ENCODE peak calls at places on chromosomes 1 and 21, in nine cellular contexts. K is right lobe of liver; Z is cardiac muscle cell; H is iris pigment epithelial cell; U is bronchial epithelial cell; S is activated CD4-positive, alpha-beta T cell treated with anti-CD3 and anti-CD28 coated beads, Interleukin-2, amount 10 ng/mL, durations not matched to agents 7 days and 5 days; I is NCI-H1092 treated with DMSO at 0.1 percent for 48 hours; C is left lobe of liver; R is fibroblast of lung. V is an unnamed sample.

GRCh38 chr1:88016947-88017346 is 667.1 kb upstream of the PKN2 start:
- DNase-seq in R (no peak), S (no peak), Z (no peak), I (no peak), H (no peak), C (no peak), U (no peak), K (no peak), V (no peak)

GRCh38 chr21:44043613-44044012 is 31.5 kb downstream of the TRAPPC10 start:
- DNase-seq in R (no peak), H (no peak), S (no peak), U (no peak), Z (no peak), C (no peak), I (no peak), K (no peak), V (no peak)

GRCh38 chr1:112396668-112397025 is 633 bp downstream of the CTTNBP2NL start:
- DNase-seq in U (peak; percentile 30), C (no peak), K (no peak), H (peak; percentile 40), Z (peak; percentile 40), I (peak; percentile 33), S (no peak), R (peak; percentile 32), V (no peak)

GRCh38 chr1:25117233-25117823 is 115.0 kb downstream of the SYF2 start:
- DNase-seq in R (no peak), I (peak; percentile 12), C (no peak), U (peak; percentile 26), K (no peak), Z (no peak), S (peak; percentile 27), H (no peak), V (no peak)

GRCh38 chr1:19057784-19058475 is 101.5 kb upstream of the IFFO2 start:
- DNase-seq in U (no peak), Z (no peak), H (no peak), R (no peak), I (no peak), S (no peak), C (no peak), K (no peak), V (no peak)

GRCh38 chr1:55049914-55050278 is 10.5 kb downstream of the PCSK9 start:
- DNase-seq in Z (no peak), I (peak; percentile 36), R (peak; percentile 62), C (peak; percentile 88), K (peak; percentile 92), S (no peak), U (no peak), H (peak; percentile 58), V (no peak)

GRCh38 chr1:167592475-167592874 is 37.6 kb upstream of the RCSD1 start:
- DNase-seq in I (no peak), U (no peak), C (no peak), R (no peak), Z (no peak), H (no peak), K (no peak), S (no peak), V (no peak)

GRCh38 chr1:228465571-228466146 is 21.5 kb upstream of the RNF187 start:
- DNase-seq in I (no peak), H (no peak), R (no peak), K (no peak), U (no peak), S (peak; percentile 52), C (no peak), Z (no peak), V (no peak)

GRCh38 chr1:167533851-167534300 is 15.5 kb upstream of the CD247 start:
- DNase-seq in C (peak; percentile 75), R (peak; percentile 18), S (peak; percentile 68), U (peak; percentile 51), Z (peak; percentile 90), H (peak; percentile 40), K (peak; percentile 73), I (peak; percentile 64), V (peak; percentile 45)

GRCh38 chr1:84582802-84583587 is 8.8 kb upstream of the CTBS start:
- DNase-seq in R (peak; percentile 49), Z (peak; percentile 51), K (no peak), C (no peak), U (peak; percentile 25), S (no peak), I (peak; percentile 6), H (peak; percentile 44), V (no peak)

GRCh38 chr1:12138196-12139183 is 28.3 kb upstream of the TNFRSF1B start:
- DNase-seq in R (no peak), I (no peak), H (no peak), U (no peak), K (no peak), Z (no peak), S (no peak), C (no peak), V (no peak)

GRCh38 chr1:30908886-30909777 is 574 bp upstream of the SDC3 start:
- DNase-seq in S (no peak), R (no peak), C (no peak), H (no peak), K (peak; percentile 51), I (no peak), Z (peak; percentile 46), U (no peak), V (no peak)

GRCh38 chr1:112298558-112298957 is 97.5 kb upstream of the CTTNBP2NL start:
- DNase-seq in C (no peak), K (no peak), H (peak; percentile 60), I (peak; percentile 43), S (peak; percentile 24), R (peak; percentile 23), U (peak; percentile 65), Z (peak; percentile 43), V (no peak)

GRCh38 chr1:202270871-202271326 is 70.8 kb downstream of the UBE2T start:
- DNase-seq in C (peak; percentile 24), R (no peak), U (no peak), K (peak; percentile 9), H (no peak), Z (no peak), I (peak; percentile 67), S (no peak), V (no peak)

GRCh38 chr21:21907271-21907670 is 909.1 kb downstream of the NCAM2 start:
- DNase-seq in S (no peak), I (no peak), H (no peak), K (no peak), Z (no peak), U (no peak), R (no peak), C (no peak), V (no peak)

GRCh38 chr1:220487297-220487820 is 40.6 kb upstream of the MARK1 start:
- DNase-seq in K (no peak), R (peak; percentile 62), S (no peak), I (no peak), U (peak; percentile 80), C (no peak), H (peak; percentile 55), Z (no peak), V (no peak)

GRCh38 chr1:65824103-65824502 is 31.4 kb downstream of the PDE4B start:
- DNase-seq in I (no peak), K (no peak), C (no peak), Z (no peak), S (no peak), U (no peak), R (no peak), H (no peak), V (no peak)

GRCh38 chr1:119787776-119788175 is 19.1 kb upstream of the HMGCS2 start:
- DNase-seq in Z (no peak), K (no peak), H (peak; percentile 44), I (no peak), C (no peak), U (peak; percentile 23), R (peak; percentile 87), S (no peak), V (no peak)

GRCh38 chr1:207897188-207897587 is 13.7 kb downstream of the CD34 start:
- DNase-seq in S (no peak), Z (peak; percentile 23), H (no peak), U (no peak), I (no peak), C (no peak), R (no peak), K (no peak), V (no peak)

GRCh38 chr21:37183749-37184148 is 83.4 kb downstream of the VPS26C start:
- DNase-seq in R (no peak), C (no peak), I (no peak), S (no peak), K (no peak), U (no peak), Z (no peak), H (no peak), V (no peak)

GRCh38 chr1:175155473-175155856 is 37.1 kb downstream of the KIAA0040 start:
- DNase-seq in I (no peak), H (no peak), K (no peak), S (no peak), U (no peak), Z (no peak), R (no peak), C (no peak), V (no peak)

GRCh38 chr1:24416666-24417391 is 1.2 kb downstream of the NIPAL3 start:
- DNase-seq in C (no peak), H (peak; percentile 99), Z (no peak), U (peak; percentile 98), K (no peak), S (peak; percentile 87), I (no peak), R (peak; percentile 100), V (peak; percentile 24)

GRCh38 chr1:213376862-213377372 is 325.9 kb downstream of the RPS6KC1 start:
- DNase-seq in R (peak; percentile 51), K (no peak), C (no peak), S (no peak), Z (peak; percentile 17), H (no peak), U (no peak), I (no peak), V (no peak)

GRCh38 chr1:234941711-234942320 is 186.8 kb downstream of the TOMM20 start:
- DNase-seq in Z (no peak), R (peak; percentile 77), K (peak; percentile 15), C (no peak), U (no peak), I (no peak), S (no peak), H (no peak), V (no peak)

V was measured in activated gamma-delta T cell treated with anti-CD3 and anti-CD28 coated beads, Interleukin-2, amount 50 U/mL, for 16 hours.